ENCODE peak calls at places on chromosomes 7 and 10, in eight cellular contexts. U is IMR-90, A is fibroblast of lung, C is GM19239, Y is thoracic aorta, L is GM10248, J is NCI-H524 treated with DMSO at 0.1 percent for 48 hours, F is iris pigment epithelial cell. V is an unnamed sample.

GRCh38 chr7:88792361-88792760 is 3.2 kb downstream of the TEX47 start:
- DNase-seq in U (no peak), A (no peak), L (no peak), F (no peak), C (no peak), Y (no peak), J (no peak), V (no peak)

GRCh38 chr7:112400141-112400540 is 50.1 kb upstream of the IFRD1 start:
- DNase-seq in J (no peak), U (peak), Y (no peak), L (no peak), C (no peak), F (peak), A (peak), V (no peak)

GRCh38 chr10:86684305-86684704 is 16.0 kb downstream of the LDB3 start:
- DNase-seq in U (peak), A (peak), F (no peak), L (no peak), J (no peak), C (no peak), Y (no peak), V (no peak)

GRCh38 chr7:127890726-127891125 is 140.5 kb downstream of the LRRC4 start:
- DNase-seq in L (no peak), A (no peak), J (no peak), Y (no peak), F (no peak), C (no peak), U (no peak), V (no peak)

GRCh38 chr10:75532253-75532924 is 101.0 kb downstream of the LRMDA start:
- DNase-seq in U (peak), J (no peak), L (no peak), A (peak), Y (no peak), F (peak), C (no peak), V (no peak)

GRCh38 chr7:28408105-28408973 is 4.0 kb upstream of the CREB5 start:
- DNase-seq in J (no peak), Y (peak), A (no peak), L (peak), F (no peak), U (peak), C (no peak), V (peak)

GRCh38 chr7:44201813-44202212 is 1.0 kb downstream of the YKT6 start:
- DNase-seq in J (no peak), F (peak), C (no peak), U (peak), L (no peak), A (peak), Y (no peak), V (no peak)

GRCh38 chr7:57179776-57180415 is 47.7 kb upstream of the ZNF479 start:
- DNase-seq in J (no peak), C (no peak), L (no peak), U (no peak), A (no peak), F (no peak), Y (no peak), V (no peak)

GRCh38 chr10:13904053-13904452 is 317.3 kb downstream of the PRPF18 start:
- DNase-seq in L (no peak), Y (no peak), J (no peak), A (no peak), C (no peak), F (no peak), U (no peak), V (no peak)